ENCODE peak calls at places on chromosome 6, in four cellular contexts. One of them, this sample, is unnamed.

GRCh38 chr6:12162203-12162602 is 128.0 kb upstream of the EDN1 start:
- DNase-seq in uterus: no peak
- DNase-seq in AG04450: no peak
- DNase-seq in heart right ventricle: no peak
- DNase-seq in this sample: no peak

GRCh38 chr6:162289972-162290371 is 437.6 kb downstream of the PRKN start:
- DNase-seq in AG04450: no peak
- DNase-seq in heart right ventricle: no peak
- DNase-seq in uterus: no peak
- DNase-seq in this sample: peak; percentile 11

GRCh38 chr6:75272145-75272840 is 12.3 kb downstream of the TMEM30A start:
- DNase-seq in AG04450: no peak
- DNase-seq in heart right ventricle: no peak
- DNase-seq in uterus: no peak
- DNase-seq in this sample: no peak

GRCh38 chr6:113344969-113345368 is 512.2 kb upstream of the MARCKS start:
- DNase-seq in uterus: no peak
- DNase-seq in AG04450: no peak
- DNase-seq in heart right ventricle: no peak
- DNase-seq in this sample: no peak

GRCh38 chr6:124368131-124368530 is 564.5 kb downstream of the NKAIN2 start:
- DNase-seq in heart right ventricle: no peak
- DNase-seq in AG04450: no peak
- DNase-seq in uterus: no peak
- DNase-seq in this sample: no peak

GRCh38 chr6:113412589-113413367 is 444.4 kb upstream of the MARCKS start:
- DNase-seq in AG04450: no peak
- DNase-seq in heart right ventricle: no peak
- DNase-seq in uterus: no peak
- DNase-seq in this sample: no peak

GRCh38 chr6:138347840-138348239 is 29.9 kb upstream of the SMIM28 start:
- DNase-seq in heart right ventricle: no peak
- DNase-seq in AG04450: no peak
- DNase-seq in uterus: no peak
- DNase-seq in this sample: no peak

GRCh38 chr6:158661156-158661555 is 11.3 kb downstream of the SYTL3 start:
- DNase-seq in heart right ventricle: no peak
- DNase-seq in uterus: no peak
- DNase-seq in AG04450: no peak
- DNase-seq in this sample: no peak

GRCh38 chr6:2938632-2939083 is 32.7 kb downstream of the SERPINB6 start:
- DNase-seq in uterus: no peak
- DNase-seq in AG04450: no peak
- DNase-seq in heart right ventricle: no peak
- DNase-seq in this sample: no peak

GRCh38 chr6:30450908-30451818 is 38.1 kb upstream of the HLA-E start:
- DNase-seq in heart right ventricle: peak; percentile 59
- DNase-seq in uterus: no peak
- DNase-seq in AG04450: peak; percentile 18
- DNase-seq in this sample: peak; percentile 7

GRCh38 chr6:167817729-167818128 is 9.0 kb upstream of the AFDN start:
- DNase-seq in heart right ventricle: no peak
- DNase-seq in uterus: no peak
- DNase-seq in AG04450: no peak
- DNase-seq in this sample: no peak

GRCh38 chr6:148898360-148899005 is 151.7 kb downstream of the UST start:
- DNase-seq in uterus: peak; percentile 61
- DNase-seq in heart right ventricle: no peak
- DNase-seq in AG04450: no peak
- DNase-seq in this sample: no peak

GRCh38 chr6:161396539-161396938 is 122.7 kb upstream of the AGPAT4 start:
- DNase-seq in heart right ventricle: no peak
- DNase-seq in uterus: no peak
- DNase-seq in AG04450: no peak
- DNase-seq in this sample: no peak

GRCh38 chr6:2792330-2792729 is 27.1 kb downstream of the WRNIP1 start:
- DNase-seq in heart right ventricle: no peak
- DNase-seq in uterus: no peak
- DNase-seq in AG04450: no peak
- DNase-seq in this sample: no peak

GRCh38 chr6:2111162-2111677 is 134.2 kb downstream of the GMDS start:
- DNase-seq in uterus: no peak
- DNase-seq in AG04450: no peak
- DNase-seq in heart right ventricle: no peak
- DNase-seq in this sample: no peak

GRCh38 chr6:465531-466348 is 74.2 kb downstream of the IRF4 start:
- DNase-seq in heart right ventricle: no peak
- DNase-seq in AG04450: no peak
- DNase-seq in uterus: no peak
- DNase-seq in this sample: no peak

GRCh38 chr6:158020272-158020711 is 38.6 kb downstream of the SYNJ2 start:
- DNase-seq in heart right ventricle: no peak
- DNase-seq in uterus: no peak
- DNase-seq in AG04450: no peak
- DNase-seq in this sample: no peak

GRCh38 chr6:11425431-11425871 is 112.1 kb upstream of the TMEM170B start:
- DNase-seq in heart right ventricle: no peak
- DNase-seq in uterus: no peak
- DNase-seq in AG04450: no peak
- DNase-seq in this sample: no peak

GRCh38 chr6:95578106-95578410 is 723 bp downstream of the MANEA start:
- DNase-seq in heart right ventricle: peak; percentile 18
- DNase-seq in AG04450: no peak
- DNase-seq in uterus: no peak
- DNase-seq in this sample: no peak

GRCh38 chr6:169953686-169954085 is 202.3 kb downstream of the ERMARD start:
- DNase-seq in heart right ventricle: no peak
- DNase-seq in uterus: no peak
- DNase-seq in AG04450: no peak
- DNase-seq in this sample: no peak

GRCh38 chr6:148747493-148748160 is 797 bp downstream of the UST start:
- DNase-seq in uterus: peak; percentile 49
- DNase-seq in AG04450: no peak
- DNase-seq in heart right ventricle: peak; percentile 40
- DNase-seq in this sample: peak; percentile 53

GRCh38 chr6:73630401-73630800 is 23.4 kb downstream of the SLC17A5 start:
- DNase-seq in heart right ventricle: no peak
- DNase-seq in uterus: no peak
- DNase-seq in AG04450: no peak
- DNase-seq in this sample: no peak

GRCh38 chr6:127939442-127940066 is 38.7 kb upstream of the THEMIS start:
- DNase-seq in heart right ventricle: no peak
- DNase-seq in AG04450: no peak
- DNase-seq in uterus: no peak
- DNase-seq in this sample: no peak

GRCh38 chr6:29647927-29648642 is 8.8 kb upstream of the MOG start:
- DNase-seq in heart right ventricle: no peak
- DNase-seq in uterus: no peak
- DNase-seq in AG04450: no peak
- DNase-seq in this sample: no peak

GRCh38 chr6:40997256-40997957 is 41.6 kb downstream of the UNC5CL start:
- DNase-seq in heart right ventricle: no peak
- DNase-seq in uterus: no peak
- DNase-seq in AG04450: peak; percentile 24
- DNase-seq in this sample: no peak

GRCh38 chr6:39441986-39442385 is 119.5 kb upstream of the KCNK16 start:
- DNase-seq in heart right ventricle: no peak
- DNase-seq in uterus: no peak
- DNase-seq in AG04450: no peak
- DNase-seq in this sample: no peak

GRCh38 chr6:3355358-3356055 is 96.8 kb downstream of the PSMG4 start:
- DNase-seq in heart right ventricle: peak; percentile 44
- DNase-seq in AG04450: no peak
- DNase-seq in uterus: peak; percentile 63
- DNase-seq in this sample: no peak

GRCh38 chr6:39280247-39280731 is 33.9 kb downstream of the KCNK17 start:
- DNase-seq in AG04450: no peak
- DNase-seq in uterus: no peak
- DNase-seq in heart right ventricle: no peak
- DNase-seq in this sample: no peak

GRCh38 chr6:123519191-123519510 is 117.6 kb downstream of the TRDN start:
- DNase-seq in heart right ventricle: peak; percentile 78
- DNase-seq in AG04450: no peak
- DNase-seq in uterus: peak; percentile 16
- DNase-seq in this sample: peak; percentile 59

GRCh38 chr6:46175446-46175845 is 4.7 kb upstream of the ENPP5 start:
- DNase-seq in uterus: no peak
- DNase-seq in AG04450: no peak
- DNase-seq in heart right ventricle: no peak
- DNase-seq in this sample: no peak

GRCh38 chr6:138099832-138100231 is 7.4 kb downstream of the PERP start:
- DNase-seq in uterus: no peak
- DNase-seq in AG04450: peak; percentile 20
- DNase-seq in heart right ventricle: no peak
- DNase-seq in this sample: no peak

GRCh38 chr6:98469146-98469545 is 365.2 kb upstream of the POU3F2 start:
- DNase-seq in uterus: no peak
- DNase-seq in AG04450: no peak
- DNase-seq in heart right ventricle: no peak
- DNase-seq in this sample: no peak

GRCh38 chr6:125537090-125537489 is 212.3 kb upstream of the HEY2 start:
- DNase-seq in AG04450: no peak
- DNase-seq in heart right ventricle: no peak
- DNase-seq in uterus: no peak
- DNase-seq in this sample: no peak

GRCh38 chr6:32439708-32440214 is at the start of gene HLA-DRA:
- DNase-seq in AG04450: peak; percentile 4
- DNase-seq in uterus: peak; percentile 13
- DNase-seq in heart right ventricle: no peak
- DNase-seq in this sample: no peak

GRCh38 chr6:32436995-32437836 is 2.5 kb upstream of the HLA-DRA start:
- DNase-seq in uterus: no peak
- DNase-seq in AG04450: no peak
- DNase-seq in heart right ventricle: no peak
- DNase-seq in this sample: no peak

GRCh38 chr6:32442977-32443552 is 3.4 kb downstream of the HLA-DRA start:
- DNase-seq in uterus: no peak
- DNase-seq in AG04450: no peak
- DNase-seq in heart right ventricle: no peak
- DNase-seq in this sample: no peak

GRCh38 chr6:32442243-32442667 is 2.6 kb downstream of the HLA-DRA start:
- DNase-seq in heart right ventricle: no peak
- DNase-seq in AG04450: no peak
- DNase-seq in uterus: no peak
- DNase-seq in this sample: no peak

GRCh38 chr6:32439139-32439538 is 548 bp upstream of the HLA-DRA start:
- DNase-seq in AG04450: no peak
- DNase-seq in uterus: no peak
- DNase-seq in heart right ventricle: no peak
- DNase-seq in this sample: no peak
- H3K27ac ChIP-seq in AG04450: no peak overlapping the region
- H3K27ac ChIP-seq in uterus: no peak overlapping the region
- H3K27ac ChIP-seq in heart right ventricle: no peak overlapping the region
- H3K27ac ChIP-seq in this sample: no peak overlapping the region

DNA sequence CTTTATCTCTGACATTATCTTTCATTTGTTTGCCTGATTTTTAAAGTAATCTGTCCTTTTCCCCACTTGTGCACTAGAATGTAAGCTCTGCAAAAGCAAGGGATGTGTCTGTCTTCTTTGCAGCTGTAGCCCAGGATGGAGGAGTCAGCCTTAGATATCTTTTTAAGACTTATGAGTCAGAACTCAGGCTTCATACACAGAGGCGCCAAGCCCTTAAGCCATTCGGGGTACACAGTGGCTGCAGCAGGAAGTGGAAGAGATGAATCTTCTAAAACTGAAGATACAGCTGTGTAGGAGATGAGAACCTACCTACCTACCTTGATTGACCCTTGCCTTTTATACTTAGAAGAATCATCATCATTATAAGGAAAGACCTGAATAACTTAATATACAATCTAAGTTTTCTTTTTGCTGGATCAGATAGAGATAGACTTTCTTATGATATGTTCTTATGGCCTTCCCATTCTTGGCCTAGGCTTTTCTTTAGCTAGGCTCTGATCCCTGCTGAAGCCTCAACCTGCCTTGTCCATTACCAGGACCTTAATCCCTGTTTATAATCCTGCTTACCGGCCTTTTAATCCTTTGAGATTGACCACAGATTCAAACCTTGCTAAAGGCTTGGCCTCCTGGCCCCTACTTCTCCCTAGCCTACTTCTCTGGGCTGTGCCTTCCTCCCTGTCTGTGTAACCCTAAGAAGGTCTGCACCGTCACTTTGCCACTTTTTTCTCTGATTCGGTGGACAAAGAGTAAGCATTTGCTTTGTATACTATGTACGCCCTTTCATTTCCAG is 304.5 kb downstream of the PRL start:
- DNase-seq in AG04450: no peak
- DNase-seq in heart right ventricle: no peak
- DNase-seq in uterus: peak; percentile 47
- DNase-seq in this sample: no peak
- H3K27ac ChIP-seq in AG04450: no peak overlapping the region
- H3K27ac ChIP-seq in heart right ventricle: no peak overlapping the region
- H3K27ac ChIP-seq in uterus: peak overlapping the region; percentile 14
- H3K27ac ChIP-seq in this sample: no peak overlapping the region

GRCh38 chr6:34383651-34384304 is 8.7 kb downstream of the NUDT3 start:
- DNase-seq in uterus: no peak
- DNase-seq in heart right ventricle: no peak
- DNase-seq in AG04450: no peak
- DNase-seq in this sample: no peak

GRCh38 chr6:34385793-34386195 is 6.7 kb downstream of the NUDT3 start:
- DNase-seq in AG04450: no peak
- DNase-seq in uterus: no peak
- DNase-seq in heart right ventricle: no peak
- DNase-seq in this sample: no peak

GRCh38 chr6:34384305-34385153 is 7.9 kb downstream of the NUDT3 start:
- DNase-seq in AG04450: no peak
- DNase-seq in heart right ventricle: no peak
- DNase-seq in uterus: no peak
- DNase-seq in this sample: no peak

GRCh38 chr6:34381086-34381485 is 11.4 kb downstream of the NUDT3 start:
- DNase-seq in uterus: no peak
- DNase-seq in AG04450: no peak
- DNase-seq in heart right ventricle: no peak
- DNase-seq in this sample: no peak

DNA sequence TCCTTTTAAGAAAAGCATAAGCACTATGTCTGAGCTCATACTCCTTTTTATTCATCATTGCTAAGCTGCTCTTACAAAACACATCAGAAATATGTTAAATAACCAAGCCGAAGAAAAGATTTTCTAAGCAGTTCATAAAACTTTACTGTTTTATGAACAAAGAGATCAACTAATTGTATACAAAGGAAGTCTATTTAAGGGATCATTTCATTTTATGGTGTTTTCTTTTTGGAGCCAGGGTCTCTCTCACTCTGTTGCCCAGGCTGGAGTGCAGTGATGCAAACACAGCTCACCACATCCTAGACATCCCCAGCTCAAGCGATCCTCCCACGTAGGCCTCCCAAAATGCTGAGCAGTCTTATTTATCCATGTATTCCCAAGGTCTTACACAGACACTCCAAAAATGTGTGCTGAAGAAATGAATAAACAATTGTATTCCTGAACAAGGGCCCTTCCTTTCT is 9.3 kb downstream of the NUDT3 start:
- DNase-seq in heart right ventricle: no peak
- DNase-seq in uterus: peak; percentile 63
- DNase-seq in AG04450: peak; percentile 57
- DNase-seq in this sample: no peak
- H3K27ac ChIP-seq in heart right ventricle: no peak overlapping the region
- H3K27ac ChIP-seq in uterus: peak overlapping the region; percentile 54
- H3K27ac ChIP-seq in AG04450: peak overlapping the region; percentile 47
- H3K27ac ChIP-seq in this sample: peak overlapping the region; percentile 44

GRCh38 chr6:118542184-118542952 is 5.7 kb upstream of the PLN start:
- DNase-seq in uterus: no peak
- DNase-seq in heart right ventricle: no peak
- DNase-seq in AG04450: no peak
- DNase-seq in this sample: no peak
- H3K27ac ChIP-seq in uterus: peak overlapping the region; percentile 38
- H3K27ac ChIP-seq in heart right ventricle: peak overlapping the region; percentile 83
- H3K27ac ChIP-seq in AG04450: no peak overlapping the region
- H3K27ac ChIP-seq in this sample: no peak overlapping the region